ENCODE peak calls at places on chromosome 15, in seven cellular contexts. One of them, this sample, is unnamed.

GRCh38 chr15:92377083-92377789 is 16.4 kb upstream of the ST8SIA2 start:
- DNase-seq in transverse colon: no peak
- DNase-seq in stomach: no peak
- DNase-seq in sigmoid colon: no peak
- DNase-seq in GM12878: no peak
- DNase-seq in HepG2: no peak
- DNase-seq in SK-N-SH: no peak
- DNase-seq in this sample: no peak

GRCh38 chr15:29815000-29815704 is 7.1 kb downstream of the TJP1 start:
- DNase-seq in transverse colon: no peak
- DNase-seq in stomach: no peak
- DNase-seq in sigmoid colon: no peak
- DNase-seq in GM12878: no peak
- DNase-seq in HepG2: peak
- DNase-seq in SK-N-SH: no peak
- DNase-seq in this sample: no peak

GRCh38 chr15:68820205-68820588 is 498 bp downstream of the ANP32A start:
- DNase-seq in transverse colon: peak
- DNase-seq in stomach: peak
- DNase-seq in sigmoid colon: peak
- DNase-seq in GM12878: no peak
- DNase-seq in HepG2: peak
- DNase-seq in SK-N-SH: no peak
- DNase-seq in this sample: no peak

GRCh38 chr15:41923424-41923999 is 29.7 kb upstream of the SPTBN5 start:
- DNase-seq in transverse colon: no peak
- DNase-seq in stomach: no peak
- DNase-seq in sigmoid colon: no peak
- DNase-seq in GM12878: no peak
- DNase-seq in HepG2: no peak
- DNase-seq in SK-N-SH: no peak
- DNase-seq in this sample: no peak

GRCh38 chr15:29034151-29034550 is 148.4 kb downstream of the APBA2 start:
- DNase-seq in transverse colon: no peak
- DNase-seq in stomach: no peak
- DNase-seq in sigmoid colon: no peak
- DNase-seq in GM12878: no peak
- DNase-seq in HepG2: no peak
- DNase-seq in SK-N-SH: no peak
- DNase-seq in this sample: peak

GRCh38 chr15:85750319-85750806 is 44.4 kb downstream of the KLHL25 start:
- DNase-seq in transverse colon: peak
- DNase-seq in stomach: peak
- DNase-seq in sigmoid colon: peak
- DNase-seq in GM12878: no peak
- DNase-seq in HepG2: no peak
- DNase-seq in SK-N-SH: no peak
- DNase-seq in this sample: no peak

GRCh38 chr15:52765779-52766178 is 24.4 kb downstream of the ONECUT1 start:
- DNase-seq in transverse colon: no peak
- DNase-seq in stomach: no peak
- DNase-seq in sigmoid colon: no peak
- DNase-seq in GM12878: no peak
- DNase-seq in HepG2: peak
- DNase-seq in SK-N-SH: no peak
- DNase-seq in this sample: no peak

GRCh38 chr15:96046620-96047240 is 283.8 kb upstream of the NR2F2 start:
- DNase-seq in transverse colon: no peak
- DNase-seq in stomach: no peak
- DNase-seq in sigmoid colon: no peak
- DNase-seq in GM12878: no peak
- DNase-seq in HepG2: no peak
- DNase-seq in SK-N-SH: no peak
- DNase-seq in this sample: peak

GRCh38 chr15:37081985-37082384 is 18.4 kb downstream of the MEIS2 start:
- DNase-seq in transverse colon: no peak
- DNase-seq in stomach: no peak
- DNase-seq in sigmoid colon: no peak
- DNase-seq in GM12878: no peak
- DNase-seq in HepG2: no peak
- DNase-seq in SK-N-SH: no peak
- DNase-seq in this sample: no peak

GRCh38 chr15:31263751-31264533 is 62.7 kb upstream of the KLF13 start:
- DNase-seq in transverse colon: peak
- DNase-seq in stomach: peak
- DNase-seq in sigmoid colon: peak
- DNase-seq in GM12878: peak
- DNase-seq in HepG2: no peak
- DNase-seq in SK-N-SH: peak
- DNase-seq in this sample: peak

GRCh38 chr15:77251662-77252061 is 168.2 kb downstream of the PEAK1 start:
- DNase-seq in transverse colon: no peak
- DNase-seq in stomach: no peak
- DNase-seq in sigmoid colon: no peak
- DNase-seq in GM12878: no peak
- DNase-seq in HepG2: no peak
- DNase-seq in SK-N-SH: peak
- DNase-seq in this sample: no peak

GRCh38 chr15:53844634-53845033 is 85.2 kb upstream of the WDR72 start:
- DNase-seq in transverse colon: no peak
- DNase-seq in stomach: no peak
- DNase-seq in sigmoid colon: no peak
- DNase-seq in GM12878: no peak
- DNase-seq in HepG2: no peak
- DNase-seq in SK-N-SH: no peak
- DNase-seq in this sample: no peak

GRCh38 chr15:74381481-74381880 is 14.0 kb upstream of the CYP11A1 start:
- DNase-seq in transverse colon: no peak
- DNase-seq in stomach: no peak
- DNase-seq in sigmoid colon: no peak
- DNase-seq in GM12878: no peak
- DNase-seq in HepG2: no peak
- DNase-seq in SK-N-SH: no peak
- DNase-seq in this sample: no peak

GRCh38 chr15:74345051-74345450 is 22.4 kb downstream of the CYP11A1 start:
- DNase-seq in transverse colon: no peak
- DNase-seq in stomach: no peak
- DNase-seq in sigmoid colon: peak
- DNase-seq in GM12878: no peak
- DNase-seq in HepG2: no peak
- DNase-seq in SK-N-SH: no peak
- DNase-seq in this sample: no peak

GRCh38 chr15:59762558-59762957 is 73.4 kb upstream of the BNIP2 start:
- DNase-seq in transverse colon: no peak
- DNase-seq in stomach: no peak
- DNase-seq in sigmoid colon: no peak
- DNase-seq in GM12878: no peak
- DNase-seq in HepG2: no peak
- DNase-seq in SK-N-SH: no peak
- DNase-seq in this sample: no peak

GRCh38 chr15:87704276-87704675 is 552.3 kb downstream of the NTRK3 start:
- DNase-seq in transverse colon: no peak
- DNase-seq in stomach: no peak
- DNase-seq in sigmoid colon: no peak
- DNase-seq in GM12878: no peak
- DNase-seq in HepG2: no peak
- DNase-seq in SK-N-SH: no peak
- DNase-seq in this sample: peak

GRCh38 chr15:100284701-100285100 is 57.1 kb downstream of the ADAMTS17 start:
- DNase-seq in transverse colon: peak
- DNase-seq in stomach: peak
- DNase-seq in sigmoid colon: peak
- DNase-seq in GM12878: no peak
- DNase-seq in HepG2: no peak
- DNase-seq in SK-N-SH: no peak
- DNase-seq in this sample: peak

GRCh38 chr15:63872759-63873510 is 39.2 kb upstream of the HERC1 start:
- DNase-seq in transverse colon: no peak
- DNase-seq in stomach: no peak
- DNase-seq in sigmoid colon: no peak
- DNase-seq in GM12878: no peak
- DNase-seq in HepG2: no peak
- DNase-seq in SK-N-SH: no peak
- DNase-seq in this sample: no peak

GRCh38 chr15:68341851-68342336 is 64.3 kb downstream of the FEM1B start:
- DNase-seq in transverse colon: no peak
- DNase-seq in stomach: no peak
- DNase-seq in sigmoid colon: no peak
- DNase-seq in GM12878: no peak
- DNase-seq in HepG2: no peak
- DNase-seq in SK-N-SH: no peak
- DNase-seq in this sample: no peak

GRCh38 chr15:69863446-69863845 is 234.3 kb downstream of the TLE3 start:
- DNase-seq in transverse colon: no peak
- DNase-seq in stomach: no peak
- DNase-seq in sigmoid colon: no peak
- DNase-seq in GM12878: no peak
- DNase-seq in HepG2: no peak
- DNase-seq in SK-N-SH: no peak
- DNase-seq in this sample: no peak

GRCh38 chr15:72411544-72411943 is 13.4 kb downstream of the TMEM202 start:
- DNase-seq in transverse colon: no peak
- DNase-seq in stomach: no peak
- DNase-seq in sigmoid colon: no peak
- DNase-seq in GM12878: no peak
- DNase-seq in HepG2: no peak
- DNase-seq in SK-N-SH: no peak
- DNase-seq in this sample: no peak

DNA sequence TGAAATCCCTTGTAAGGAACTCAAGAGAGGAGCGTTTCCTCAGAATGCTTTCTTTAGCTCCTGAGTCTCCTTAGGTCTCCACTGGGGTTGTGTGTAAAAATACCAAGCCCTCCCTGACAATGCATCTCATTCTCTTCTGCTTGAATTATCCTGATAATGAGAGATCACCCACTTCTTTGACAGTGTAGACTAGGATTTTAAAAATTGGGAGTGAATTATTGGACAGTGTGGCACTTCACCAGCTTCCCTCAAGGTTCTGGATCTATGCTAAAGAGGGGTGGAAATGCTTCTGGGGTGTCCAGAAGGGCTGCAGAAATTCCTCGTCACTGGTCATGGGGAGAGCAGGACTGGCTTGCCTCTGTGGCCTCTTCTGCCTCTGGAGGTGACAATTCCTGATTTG is 41.8 kb upstream of the POLG start:
- DNase-seq in transverse colon: no peak
- DNase-seq in stomach: no peak
- DNase-seq in sigmoid colon: no peak
- DNase-seq in GM12878: no peak
- DNase-seq in HepG2: no peak
- DNase-seq in SK-N-SH: no peak
- DNase-seq in this sample: no peak
- TF ChIP-seq CTCF in transverse colon: no peak
- TF ChIP-seq CTCF in stomach: no peak
- TF ChIP-seq CTCF in sigmoid colon: no peak
- TF ChIP-seq CTCF in GM12878: no peak
- TF ChIP-seq CTCF in HepG2: no peak
- TF ChIP-seq CTCF in SK-N-SH: no peak
- TF ChIP-seq CTCF in this sample: no peak

DNA sequence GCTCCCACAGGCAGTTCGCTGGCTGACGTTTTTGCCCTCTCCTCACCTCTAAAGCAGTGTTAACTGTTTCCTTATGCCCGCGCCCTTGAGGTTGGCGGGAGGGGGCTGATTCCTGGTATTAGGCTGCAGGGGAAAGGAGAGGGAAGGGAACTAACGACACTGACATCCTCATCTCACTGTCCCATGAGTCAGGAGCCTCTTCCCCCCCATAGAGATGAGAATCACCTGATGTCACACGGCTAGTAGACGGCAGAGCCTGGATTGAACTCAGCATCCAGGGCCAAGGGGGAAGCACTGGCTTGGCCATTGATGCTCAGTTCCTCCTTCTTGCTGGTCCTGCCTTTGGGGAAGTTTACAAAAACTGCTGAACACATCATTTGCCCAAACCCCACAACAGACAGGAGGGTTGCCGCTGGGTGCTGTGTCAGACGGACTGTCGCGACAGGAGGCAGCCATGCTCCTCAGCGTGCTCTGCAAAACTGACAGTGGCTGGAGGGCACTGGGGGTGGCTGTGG is 38.5 kb downstream of the IDH2 start:
- DNase-seq in transverse colon: peak
- DNase-seq in stomach: no peak
- DNase-seq in sigmoid colon: no peak
- DNase-seq in GM12878: no peak
- DNase-seq in HepG2: no peak
- DNase-seq in SK-N-SH: no peak
- DNase-seq in this sample: no peak
- TF ChIP-seq POLR2AphosphoS5 in transverse colon: no peak
- TF ChIP-seq POLR2AphosphoS5 in stomach: no peak
- TF ChIP-seq POLR2AphosphoS5 in sigmoid colon: no peak
- TF ChIP-seq POLR2AphosphoS5 in GM12878: no peak
- TF ChIP-seq POLR2AphosphoS5 in HepG2: no peak
- TF ChIP-seq POLR2AphosphoS5 in SK-N-SH: no peak
- TF ChIP-seq POLR2AphosphoS5 in this sample: no peak

GRCh38 chr15:78872155-78872971 is at the start of gene MORF4L1:
- DNase-seq in transverse colon: peak
- DNase-seq in stomach: peak
- DNase-seq in sigmoid colon: peak
- DNase-seq in GM12878: peak
- DNase-seq in HepG2: peak
- DNase-seq in SK-N-SH: peak
- DNase-seq in this sample: peak
- TF ChIP-seq EP300 in transverse colon: no peak
- TF ChIP-seq EP300 in stomach: no peak
- TF ChIP-seq EP300 in sigmoid colon: no peak
- TF ChIP-seq EP300 in GM12878: no peak
- TF ChIP-seq EP300 in HepG2: no peak
- TF ChIP-seq EP300 in SK-N-SH: no peak
- TF ChIP-seq EP300 in this sample: no peak

GRCh38 chr15:98085003-98085639 is 124.6 kb downstream of the ARRDC4 start:
- DNase-seq in transverse colon: peak
- DNase-seq in stomach: peak
- DNase-seq in sigmoid colon: no peak
- DNase-seq in GM12878: no peak
- DNase-seq in HepG2: peak
- DNase-seq in SK-N-SH: peak
- DNase-seq in this sample: no peak

DNA sequence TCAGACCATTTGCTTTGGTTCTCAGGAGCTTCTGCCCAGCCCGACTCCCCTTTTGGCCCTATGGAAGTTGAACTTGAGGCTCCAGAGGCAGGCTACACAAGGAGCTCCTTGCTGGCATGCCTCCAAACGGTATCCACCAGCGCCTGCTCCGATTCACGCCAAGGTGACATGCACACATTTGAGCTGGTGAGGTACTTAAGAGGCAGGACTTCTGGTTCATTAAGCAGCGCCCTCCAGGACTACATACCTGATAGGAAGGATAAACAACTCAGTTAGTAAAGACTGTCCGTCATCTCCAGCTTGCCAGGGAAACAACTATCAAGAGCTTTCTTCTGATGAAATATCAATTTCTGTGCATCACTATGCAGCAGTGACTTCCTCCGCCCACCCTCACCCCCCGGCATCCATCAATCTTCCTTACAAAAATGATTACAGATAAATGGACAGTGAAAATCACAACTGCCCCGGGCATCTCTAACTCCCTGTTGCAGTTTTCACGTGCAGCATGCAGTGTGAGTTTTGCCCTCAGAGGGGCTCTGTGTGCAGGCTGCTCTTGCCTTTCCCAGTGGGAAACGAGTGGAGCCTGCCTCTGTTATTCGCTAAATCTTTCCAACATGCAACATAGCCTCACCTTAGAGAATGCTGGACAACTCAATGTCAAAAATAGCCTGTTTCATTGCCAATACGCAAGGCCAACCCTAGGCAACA is 122.9 kb downstream of the ARRDC4 start:
- DNase-seq in transverse colon: no peak
- DNase-seq in stomach: no peak
- DNase-seq in sigmoid colon: no peak
- DNase-seq in GM12878: no peak
- DNase-seq in HepG2: no peak
- DNase-seq in SK-N-SH: no peak
- DNase-seq in this sample: no peak
- TF ChIP-seq CTCF in transverse colon: no peak
- TF ChIP-seq CTCF in stomach: no peak
- TF ChIP-seq CTCF in sigmoid colon: no peak
- TF ChIP-seq CTCF in GM12878: no peak
- TF ChIP-seq CTCF in HepG2: no peak
- TF ChIP-seq CTCF in SK-N-SH: no peak
- TF ChIP-seq CTCF in this sample: no peak